ENCODE peak calls at places on chromosomes 2 and 18, in four cellular contexts. One of them, this sample, is unnamed.

GRCh38 chr2:217231212-217231611 is 371.3 kb upstream of the TNP1 start:
- DNase-seq in effector memory CD8-positive, alpha-beta T cell: no peak
- DNase-seq in activated CD8-positive, alpha-beta T cell treated with anti-CD3 and anti-CD28 coated beads for 36 hours: no peak
- DNase-seq in RWPE1: no peak
- DNase-seq in this sample: no peak

GRCh38 chr2:170468557-170468956 is 246.6 kb upstream of the SP5 start:
- DNase-seq in effector memory CD8-positive, alpha-beta T cell: no peak
- DNase-seq in activated CD8-positive, alpha-beta T cell treated with anti-CD3 and anti-CD28 coated beads for 36 hours: no peak
- DNase-seq in RWPE1: no peak
- DNase-seq in this sample: no peak

GRCh38 chr2:59182249-59182648 is 941.1 kb upstream of the FANCL start:
- DNase-seq in effector memory CD8-positive, alpha-beta T cell: no peak
- DNase-seq in activated CD8-positive, alpha-beta T cell treated with anti-CD3 and anti-CD28 coated beads for 36 hours: peak; percentile 8
- DNase-seq in RWPE1: peak; percentile 6
- DNase-seq in this sample: no peak

GRCh38 chr18:45845410-45845809 is 19.9 kb downstream of the SIGLEC15 start:
- DNase-seq in effector memory CD8-positive, alpha-beta T cell: no peak
- DNase-seq in activated CD8-positive, alpha-beta T cell treated with anti-CD3 and anti-CD28 coated beads for 36 hours: no peak
- DNase-seq in RWPE1: no peak
- DNase-seq in this sample: no peak

GRCh38 chr2:99101697-99102096 is 39.8 kb upstream of the C2orf15 start:
- DNase-seq in effector memory CD8-positive, alpha-beta T cell: no peak
- DNase-seq in activated CD8-positive, alpha-beta T cell treated with anti-CD3 and anti-CD28 coated beads for 36 hours: no peak
- DNase-seq in RWPE1: no peak
- DNase-seq in this sample: no peak

GRCh38 chr2:71830497-71831207 is 317.0 kb downstream of the CYP26B1 start:
- DNase-seq in effector memory CD8-positive, alpha-beta T cell: no peak
- DNase-seq in activated CD8-positive, alpha-beta T cell treated with anti-CD3 and anti-CD28 coated beads for 36 hours: no peak
- DNase-seq in RWPE1: no peak
- DNase-seq in this sample: no peak

GRCh38 chr18:8893628-8894231 is 188.4 kb downstream of the MTCL1 start:
- DNase-seq in effector memory CD8-positive, alpha-beta T cell: no peak
- DNase-seq in activated CD8-positive, alpha-beta T cell treated with anti-CD3 and anti-CD28 coated beads for 36 hours: no peak
- DNase-seq in RWPE1: no peak
- DNase-seq in this sample: no peak

GRCh38 chr2:217157581-217157980 is 297.7 kb upstream of the TNP1 start:
- DNase-seq in effector memory CD8-positive, alpha-beta T cell: no peak
- DNase-seq in activated CD8-positive, alpha-beta T cell treated with anti-CD3 and anti-CD28 coated beads for 36 hours: no peak
- DNase-seq in RWPE1: no peak
- DNase-seq in this sample: no peak

GRCh38 chr2:120540719-120541552 is 194.7 kb upstream of the GLI2 start:
- DNase-seq in effector memory CD8-positive, alpha-beta T cell: no peak
- DNase-seq in activated CD8-positive, alpha-beta T cell treated with anti-CD3 and anti-CD28 coated beads for 36 hours: no peak
- DNase-seq in RWPE1: no peak
- DNase-seq in this sample: no peak

GRCh38 chr2:179817181-179817841 is 44.1 kb downstream of the ZNF385B start:
- DNase-seq in effector memory CD8-positive, alpha-beta T cell: no peak
- DNase-seq in activated CD8-positive, alpha-beta T cell treated with anti-CD3 and anti-CD28 coated beads for 36 hours: no peak
- DNase-seq in RWPE1: peak; percentile 1
- DNase-seq in this sample: no peak

GRCh38 chr2:13682878-13683277 is 949.6 kb upstream of the LRATD1 start:
- DNase-seq in effector memory CD8-positive, alpha-beta T cell: no peak
- DNase-seq in activated CD8-positive, alpha-beta T cell treated with anti-CD3 and anti-CD28 coated beads for 36 hours: no peak
- DNase-seq in RWPE1: no peak
- DNase-seq in this sample: no peak

GRCh38 chr2:11865378-11865777 is 118.9 kb downstream of the LPIN1 start:
- DNase-seq in effector memory CD8-positive, alpha-beta T cell: no peak
- DNase-seq in activated CD8-positive, alpha-beta T cell treated with anti-CD3 and anti-CD28 coated beads for 36 hours: no peak
- DNase-seq in RWPE1: no peak
- DNase-seq in this sample: no peak

GRCh38 chr2:132416080-132416911 is at the start of gene GPR39:
- DNase-seq in effector memory CD8-positive, alpha-beta T cell: no peak
- DNase-seq in activated CD8-positive, alpha-beta T cell treated with anti-CD3 and anti-CD28 coated beads for 36 hours: no peak
- DNase-seq in RWPE1: peak; percentile 96
- DNase-seq in this sample: no peak

GRCh38 chr2:62307469-62308389 is 111.8 kb downstream of the B3GNT2 start:
- DNase-seq in effector memory CD8-positive, alpha-beta T cell: no peak
- DNase-seq in activated CD8-positive, alpha-beta T cell treated with anti-CD3 and anti-CD28 coated beads for 36 hours: no peak
- DNase-seq in RWPE1: no peak
- DNase-seq in this sample: no peak

GRCh38 chr18:73577365-73577764 is 570.3 kb downstream of the FBXO15 start:
- DNase-seq in effector memory CD8-positive, alpha-beta T cell: no peak
- DNase-seq in activated CD8-positive, alpha-beta T cell treated with anti-CD3 and anti-CD28 coated beads for 36 hours: no peak
- DNase-seq in RWPE1: no peak
- DNase-seq in this sample: no peak

GRCh38 chr2:175282300-175282699 is 100.8 kb upstream of the ATP5MC3 start:
- DNase-seq in effector memory CD8-positive, alpha-beta T cell: no peak
- DNase-seq in activated CD8-positive, alpha-beta T cell treated with anti-CD3 and anti-CD28 coated beads for 36 hours: no peak
- DNase-seq in RWPE1: peak; percentile 64
- DNase-seq in this sample: no peak

GRCh38 chr18:21109936-21110666 is 1.5 kb downstream of the ROCK1 start:
- DNase-seq in effector memory CD8-positive, alpha-beta T cell: no peak
- DNase-seq in activated CD8-positive, alpha-beta T cell treated with anti-CD3 and anti-CD28 coated beads for 36 hours: no peak
- DNase-seq in RWPE1: no peak
- DNase-seq in this sample: no peak

GRCh38 chr18:61471832-61472406 is 138.7 kb downstream of the CDH20 start:
- DNase-seq in effector memory CD8-positive, alpha-beta T cell: no peak
- DNase-seq in activated CD8-positive, alpha-beta T cell treated with anti-CD3 and anti-CD28 coated beads for 36 hours: no peak
- DNase-seq in RWPE1: no peak
- DNase-seq in this sample: no peak

GRCh38 chr2:39725401-39725800 is 53.7 kb downstream of the THUMPD2 start:
- DNase-seq in effector memory CD8-positive, alpha-beta T cell: no peak
- DNase-seq in activated CD8-positive, alpha-beta T cell treated with anti-CD3 and anti-CD28 coated beads for 36 hours: no peak
- DNase-seq in RWPE1: no peak
- DNase-seq in this sample: no peak

GRCh38 chr2:60516383-60516811 is 37.1 kb downstream of the BCL11A start:
- DNase-seq in effector memory CD8-positive, alpha-beta T cell: no peak
- DNase-seq in activated CD8-positive, alpha-beta T cell treated with anti-CD3 and anti-CD28 coated beads for 36 hours: no peak
- DNase-seq in RWPE1: no peak
- DNase-seq in this sample: no peak

GRCh38 chr2:4020153-4020552 is 316.8 kb downstream of the DCDC2C start:
- DNase-seq in effector memory CD8-positive, alpha-beta T cell: no peak
- DNase-seq in activated CD8-positive, alpha-beta T cell treated with anti-CD3 and anti-CD28 coated beads for 36 hours: no peak
- DNase-seq in RWPE1: no peak
- DNase-seq in this sample: no peak

GRCh38 chr2:216960926-216961325 is 101.1 kb upstream of the TNP1 start:
- DNase-seq in effector memory CD8-positive, alpha-beta T cell: no peak
- DNase-seq in activated CD8-positive, alpha-beta T cell treated with anti-CD3 and anti-CD28 coated beads for 36 hours: no peak
- DNase-seq in RWPE1: no peak
- DNase-seq in this sample: no peak

GRCh38 chr2:204608261-204608660 is 63.0 kb downstream of the PARD3B start:
- DNase-seq in effector memory CD8-positive, alpha-beta T cell: no peak
- DNase-seq in activated CD8-positive, alpha-beta T cell treated with anti-CD3 and anti-CD28 coated beads for 36 hours: no peak
- DNase-seq in RWPE1: no peak
- DNase-seq in this sample: no peak

GRCh38 chr18:23136326-23137092 is 1.2 kb downstream of the CABLES1 start:
- DNase-seq in effector memory CD8-positive, alpha-beta T cell: no peak
- DNase-seq in activated CD8-positive, alpha-beta T cell treated with anti-CD3 and anti-CD28 coated beads for 36 hours: peak; percentile 9
- DNase-seq in RWPE1: no peak
- DNase-seq in this sample: no peak

GRCh38 chr2:27356056-27356381 is 545 bp downstream of the GTF3C2 start:
- DNase-seq in effector memory CD8-positive, alpha-beta T cell: no peak
- DNase-seq in activated CD8-positive, alpha-beta T cell treated with anti-CD3 and anti-CD28 coated beads for 36 hours: no peak
- DNase-seq in RWPE1: peak; percentile 34
- DNase-seq in this sample: peak; percentile 68

GRCh38 chr2:238066218-238066617 is 5.4 kb downstream of the SCLY start:
- DNase-seq in effector memory CD8-positive, alpha-beta T cell: no peak
- DNase-seq in activated CD8-positive, alpha-beta T cell treated with anti-CD3 and anti-CD28 coated beads for 36 hours: no peak
- DNase-seq in RWPE1: no peak
- DNase-seq in this sample: no peak

GRCh38 chr18:79576686-79577351 is 102.8 kb upstream of the CTDP1 start:
- DNase-seq in effector memory CD8-positive, alpha-beta T cell: no peak
- DNase-seq in activated CD8-positive, alpha-beta T cell treated with anti-CD3 and anti-CD28 coated beads for 36 hours: no peak
- DNase-seq in RWPE1: no peak
- DNase-seq in this sample: no peak

GRCh38 chr2:220076734-220077133 is 449.3 kb downstream of the SLC4A3 start:
- DNase-seq in effector memory CD8-positive, alpha-beta T cell: no peak
- DNase-seq in activated CD8-positive, alpha-beta T cell treated with anti-CD3 and anti-CD28 coated beads for 36 hours: no peak
- DNase-seq in RWPE1: no peak
- DNase-seq in this sample: no peak

GRCh38 chr2:203826704-203827103 is 40.9 kb upstream of the CTLA4 start:
- DNase-seq in effector memory CD8-positive, alpha-beta T cell: no peak
- DNase-seq in activated CD8-positive, alpha-beta T cell treated with anti-CD3 and anti-CD28 coated beads for 36 hours: no peak
- DNase-seq in RWPE1: no peak
- DNase-seq in this sample: no peak

GRCh38 chr2:31271851-31272267 is 37.9 kb downstream of the EHD3 start:
- DNase-seq in effector memory CD8-positive, alpha-beta T cell: no peak
- DNase-seq in activated CD8-positive, alpha-beta T cell treated with anti-CD3 and anti-CD28 coated beads for 36 hours: no peak
- DNase-seq in RWPE1: no peak
- DNase-seq in this sample: no peak

GRCh38 chr2:146806295-146807005 is 1038.4 kb upstream of the ACVR2A start:
- DNase-seq in effector memory CD8-positive, alpha-beta T cell: no peak
- DNase-seq in activated CD8-positive, alpha-beta T cell treated with anti-CD3 and anti-CD28 coated beads for 36 hours: no peak
- DNase-seq in RWPE1: peak; percentile 21
- DNase-seq in this sample: no peak